ENCODE peak calls at places on chromosomes 12 and 14, in nine cellular contexts. One of them, this sample, is unnamed.
A peak's percentile ranks its signal among the peaks of the same experiment; 100 is the strongest.

GRCh38 chr14:36767603-36768281 is 106.1 kb downstream of the PAX9 start:
- DNase-seq in HepG2: no peak
- DNase-seq in tibial nerve: no peak
- DNase-seq in A549: no peak
- DNase-seq in IMR-90: no peak
- DNase-seq in prostate gland: peak; percentile 59
- DNase-seq in HCT116: no peak
- DNase-seq in esophagus squamous epithelium: no peak
- DNase-seq in NB4: no peak
- DNase-seq in this sample: no peak

GRCh38 chr12:116736962-116737773 is 701 bp downstream of the SPRING1 start:
- DNase-seq in HepG2: no peak
- DNase-seq in tibial nerve: no peak
- DNase-seq in A549: no peak
- DNase-seq in IMR-90: no peak
- DNase-seq in prostate gland: no peak
- DNase-seq in HCT116: no peak
- DNase-seq in esophagus squamous epithelium: no peak
- DNase-seq in NB4: peak; percentile 35
- DNase-seq in this sample: peak; percentile 26

GRCh38 chr12:33794954-33795353 is 227.3 kb upstream of the ALG10 start:
- DNase-seq in HepG2: no peak
- DNase-seq in tibial nerve: no peak
- DNase-seq in A549: no peak
- DNase-seq in IMR-90: no peak
- DNase-seq in prostate gland: no peak
- DNase-seq in HCT116: no peak
- DNase-seq in esophagus squamous epithelium: no peak
- DNase-seq in NB4: no peak
- DNase-seq in this sample: no peak

GRCh38 chr12:94970560-94970959 is 32.9 kb downstream of the NDUFA12 start:
- DNase-seq in HepG2: no peak
- DNase-seq in tibial nerve: no peak
- DNase-seq in A549: no peak
- DNase-seq in IMR-90: no peak
- DNase-seq in prostate gland: no peak
- DNase-seq in HCT116: no peak
- DNase-seq in esophagus squamous epithelium: no peak
- DNase-seq in NB4: no peak
- DNase-seq in this sample: no peak

GRCh38 chr12:52440821-52441319 is 6.7 kb upstream of the KRT75 start:
- DNase-seq in HepG2: no peak
- DNase-seq in tibial nerve: no peak
- DNase-seq in A549: peak; percentile 37
- DNase-seq in IMR-90: peak; percentile 53
- DNase-seq in prostate gland: no peak
- DNase-seq in HCT116: peak; percentile 73
- DNase-seq in esophagus squamous epithelium: no peak
- DNase-seq in NB4: no peak
- DNase-seq in this sample: no peak

GRCh38 chr12:130470969-130471368 is 133.3 kb downstream of the PIWIL1 start:
- DNase-seq in HepG2: no peak
- DNase-seq in tibial nerve: no peak
- DNase-seq in A549: no peak
- DNase-seq in IMR-90: no peak
- DNase-seq in prostate gland: no peak
- DNase-seq in HCT116: no peak
- DNase-seq in esophagus squamous epithelium: no peak
- DNase-seq in NB4: no peak
- DNase-seq in this sample: no peak

GRCh38 chr14:75417674-75418073 is 10.1 kb upstream of the JDP2 start:
- DNase-seq in HepG2: peak; percentile 18
- DNase-seq in tibial nerve: no peak
- DNase-seq in A549: no peak
- DNase-seq in IMR-90: peak; percentile 48
- DNase-seq in prostate gland: peak; percentile 47
- DNase-seq in HCT116: no peak
- DNase-seq in esophagus squamous epithelium: no peak
- DNase-seq in NB4: peak; percentile 58
- DNase-seq in this sample: no peak

GRCh38 chr12:121797937-121798801 is 4.7 kb upstream of the RHOF start:
- DNase-seq in HepG2: no peak
- DNase-seq in tibial nerve: peak; percentile 41
- DNase-seq in A549: peak; percentile 22
- DNase-seq in IMR-90: peak; percentile 50
- DNase-seq in prostate gland: no peak
- DNase-seq in HCT116: no peak
- DNase-seq in esophagus squamous epithelium: no peak
- DNase-seq in NB4: no peak
- DNase-seq in this sample: peak; percentile 87

GRCh38 chr12:81077329-81077685 is 572 bp upstream of the ACSS3 start:
- DNase-seq in HepG2: peak; percentile 79
- DNase-seq in tibial nerve: peak; percentile 25
- DNase-seq in A549: no peak
- DNase-seq in IMR-90: no peak
- DNase-seq in prostate gland: no peak
- DNase-seq in HCT116: no peak
- DNase-seq in esophagus squamous epithelium: no peak
- DNase-seq in NB4: no peak
- DNase-seq in this sample: no peak

GRCh38 chr12:65953621-65954020 is 129.3 kb downstream of the HMGA2 start:
- DNase-seq in HepG2: no peak
- DNase-seq in tibial nerve: no peak
- DNase-seq in A549: no peak
- DNase-seq in IMR-90: peak; percentile 88
- DNase-seq in prostate gland: no peak
- DNase-seq in HCT116: no peak
- DNase-seq in esophagus squamous epithelium: no peak
- DNase-seq in NB4: no peak
- DNase-seq in this sample: no peak

GRCh38 chr12:92828565-92828964 is 100.5 kb downstream of the EEA1 start:
- DNase-seq in HepG2: no peak
- DNase-seq in tibial nerve: no peak
- DNase-seq in A549: no peak
- DNase-seq in IMR-90: no peak
- DNase-seq in prostate gland: no peak
- DNase-seq in HCT116: no peak
- DNase-seq in esophagus squamous epithelium: no peak
- DNase-seq in NB4: no peak
- DNase-seq in this sample: no peak

GRCh38 chr14:51092965-51093364 is 1.9 kb downstream of the TRIM9 start:
- DNase-seq in HepG2: no peak
- DNase-seq in tibial nerve: no peak
- DNase-seq in A549: no peak
- DNase-seq in IMR-90: no peak
- DNase-seq in prostate gland: no peak
- DNase-seq in HCT116: no peak
- DNase-seq in esophagus squamous epithelium: no peak
- DNase-seq in NB4: no peak
- DNase-seq in this sample: no peak

GRCh38 chr12:12480074-12480473 is 82.6 kb downstream of the DUSP16 start:
- DNase-seq in HepG2: no peak
- DNase-seq in tibial nerve: no peak
- DNase-seq in A549: no peak
- DNase-seq in IMR-90: no peak
- DNase-seq in prostate gland: no peak
- DNase-seq in HCT116: no peak
- DNase-seq in esophagus squamous epithelium: no peak
- DNase-seq in NB4: no peak
- DNase-seq in this sample: no peak

DNA sequence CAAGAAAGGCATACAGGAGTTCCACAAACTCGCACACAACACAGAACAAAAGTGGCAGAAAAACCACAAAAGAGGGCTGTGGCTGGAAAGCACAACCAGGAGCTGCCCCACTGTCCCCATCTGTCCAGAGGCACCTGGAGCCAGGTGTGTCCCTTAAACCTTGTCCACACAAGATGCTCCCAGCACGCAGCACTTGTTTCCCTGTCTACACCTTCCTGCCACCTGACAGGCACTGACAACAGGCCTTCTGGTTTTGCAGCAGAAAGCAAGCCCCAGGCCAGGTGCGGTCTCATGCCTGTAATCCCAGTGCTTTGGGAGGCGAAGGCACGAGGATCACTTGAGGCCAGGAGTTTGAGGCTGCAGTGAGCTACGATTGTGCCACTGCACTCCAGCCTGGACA is 3.6 kb downstream of the BTBD6 start:
- DNase-seq in HepG2: no peak
- DNase-seq in tibial nerve: no peak
- DNase-seq in A549: no peak
- DNase-seq in IMR-90: no peak
- DNase-seq in prostate gland: no peak
- DNase-seq in HCT116: no peak
- DNase-seq in esophagus squamous epithelium: no peak
- DNase-seq in NB4: no peak
- DNase-seq in this sample: no peak
- TF ChIP-seq POLR2A in HepG2: no peak
- TF ChIP-seq POLR2A in tibial nerve: no peak
- TF ChIP-seq POLR2A in A549: no peak
- TF ChIP-seq POLR2A in IMR-90: no peak
- TF ChIP-seq POLR2A in prostate gland: no peak
- TF ChIP-seq POLR2A in HCT116: no peak
- TF ChIP-seq POLR2A in esophagus squamous epithelium: no peak
- TF ChIP-seq POLR2A in NB4: no peak
- TF ChIP-seq POLR2A in this sample: no peak

DNA sequence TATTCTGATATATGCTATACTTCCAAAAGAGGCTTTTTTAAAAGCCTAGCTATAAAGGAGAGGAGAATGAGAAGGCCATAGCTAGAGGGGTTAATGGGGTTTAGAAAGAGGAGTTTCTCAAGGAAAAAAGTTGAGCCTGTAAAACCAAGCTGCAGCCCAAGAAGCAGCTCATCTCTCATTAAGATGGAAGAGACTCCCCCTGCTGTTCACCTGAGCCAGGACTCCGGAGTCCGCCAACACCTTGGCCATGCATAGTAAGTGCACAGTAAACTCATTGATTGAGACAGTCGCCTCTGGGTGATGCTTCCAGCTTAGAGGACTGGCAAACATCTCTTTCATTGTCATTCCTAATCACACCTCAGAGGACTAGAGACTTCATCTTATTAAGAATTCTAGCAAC is 46.2 kb downstream of the ANO2 start:
- DNase-seq in HepG2: no peak
- DNase-seq in tibial nerve: no peak
- DNase-seq in A549: peak; percentile 33
- DNase-seq in IMR-90: no peak
- DNase-seq in prostate gland: no peak
- DNase-seq in HCT116: no peak
- DNase-seq in esophagus squamous epithelium: no peak
- DNase-seq in NB4: no peak
- DNase-seq in this sample: no peak
- TF ChIP-seq CTCF in HepG2: peak; percentile 8
- TF ChIP-seq CTCF in tibial nerve: no peak
- TF ChIP-seq CTCF in A549: no peak
- TF ChIP-seq CTCF in IMR-90: no peak
- TF ChIP-seq CTCF in prostate gland: no peak
- TF ChIP-seq CTCF in HCT116: peak; percentile 19
- TF ChIP-seq CTCF in esophagus squamous epithelium: no peak
- TF ChIP-seq CTCF in NB4: no peak
- TF ChIP-seq CTCF in this sample: no peak

DNA sequence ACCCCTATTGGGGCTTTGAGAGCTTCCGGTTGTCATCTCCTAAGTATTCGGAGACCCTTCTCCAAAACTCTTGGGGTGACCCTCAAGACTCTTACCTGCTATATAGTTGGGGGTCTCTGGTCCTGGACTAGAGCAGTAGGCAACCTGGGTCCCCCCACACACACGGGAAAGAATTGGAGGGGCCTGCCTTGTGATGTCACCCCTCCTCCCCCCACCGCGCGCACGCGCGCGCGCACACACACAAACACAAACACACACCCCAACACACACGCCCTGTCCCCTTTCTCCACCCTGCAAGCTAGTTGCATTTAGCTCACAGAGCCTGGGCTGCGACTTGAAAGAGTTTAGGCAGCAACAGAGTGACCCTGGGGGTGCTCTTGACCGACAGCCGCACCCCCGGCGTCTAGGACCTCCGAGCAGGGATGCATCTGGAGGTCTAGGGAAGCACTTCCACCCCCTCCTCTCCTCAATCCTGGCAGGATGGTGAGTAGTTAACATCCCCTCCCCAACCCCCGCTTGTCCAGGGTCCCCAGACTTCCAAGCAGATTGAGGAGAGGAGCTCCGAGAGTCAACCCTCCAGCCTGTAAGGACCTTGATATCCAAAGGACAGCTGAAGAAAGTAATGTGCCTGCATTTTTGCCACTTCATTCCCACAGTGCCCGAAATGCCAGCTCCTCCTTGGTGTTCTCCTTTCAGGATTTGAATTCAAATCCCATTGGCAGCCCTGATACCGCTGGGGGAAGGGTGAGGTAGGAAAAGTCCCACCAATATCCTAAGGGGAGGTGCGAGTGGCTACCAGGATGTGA is 1.4 kb upstream of the DNAJC14 start:
- DNase-seq in HepG2: peak; percentile 45
- DNase-seq in tibial nerve: peak; percentile 87
- DNase-seq in A549: peak; percentile 48
- DNase-seq in IMR-90: peak; percentile 56
- DNase-seq in prostate gland: peak; percentile 69
- DNase-seq in HCT116: no peak
- DNase-seq in esophagus squamous epithelium: no peak
- DNase-seq in NB4: peak; percentile 68
- DNase-seq in this sample: peak; percentile 84
- TF ChIP-seq POLR2A in HepG2: no peak
- TF ChIP-seq POLR2A in tibial nerve: peak; percentile 87
- TF ChIP-seq POLR2A in A549: peak; percentile 43
- TF ChIP-seq POLR2A in IMR-90: no peak
- TF ChIP-seq POLR2A in prostate gland: peak; percentile 65
- TF ChIP-seq POLR2A in HCT116: no peak
- TF ChIP-seq POLR2A in esophagus squamous epithelium: peak; percentile 68
- TF ChIP-seq POLR2A in NB4: no peak
- TF ChIP-seq POLR2A in this sample: peak; percentile 75

GRCh38 chr12:42481368-42481767 is 108.2 kb downstream of the PRICKLE1 start:
- DNase-seq in HepG2: no peak
- DNase-seq in tibial nerve: no peak
- DNase-seq in A549: no peak
- DNase-seq in IMR-90: no peak
- DNase-seq in prostate gland: no peak
- DNase-seq in HCT116: no peak
- DNase-seq in esophagus squamous epithelium: no peak
- DNase-seq in NB4: no peak
- DNase-seq in this sample: no peak

GRCh38 chr12:42482086-42482819 is 107.3 kb downstream of the PRICKLE1 start:
- DNase-seq in HepG2: peak; percentile 3
- DNase-seq in tibial nerve: peak; percentile 46
- DNase-seq in A549: peak; percentile 5
- DNase-seq in IMR-90: peak; percentile 56
- DNase-seq in prostate gland: peak; percentile 77
- DNase-seq in HCT116: no peak
- DNase-seq in esophagus squamous epithelium: no peak
- DNase-seq in NB4: no peak
- DNase-seq in this sample: no peak

GRCh38 chr12:42484996-42485395 is 104.5 kb downstream of the PRICKLE1 start:
- DNase-seq in HepG2: no peak
- DNase-seq in tibial nerve: no peak
- DNase-seq in A549: no peak
- DNase-seq in IMR-90: peak; percentile 33
- DNase-seq in prostate gland: no peak
- DNase-seq in HCT116: no peak
- DNase-seq in esophagus squamous epithelium: no peak
- DNase-seq in NB4: no peak
- DNase-seq in this sample: no peak

GRCh38 chr12:42482820-42483533 is 106.6 kb downstream of the PRICKLE1 start:
- DNase-seq in HepG2: peak; percentile 24
- DNase-seq in tibial nerve: peak; percentile 59
- DNase-seq in A549: peak; percentile 67
- DNase-seq in IMR-90: peak; percentile 65
- DNase-seq in prostate gland: peak; percentile 38
- DNase-seq in HCT116: no peak
- DNase-seq in esophagus squamous epithelium: no peak
- DNase-seq in NB4: peak; percentile 79
- DNase-seq in this sample: peak; percentile 66

GRCh38 chr12:42483534-42483857 is 106.0 kb downstream of the PRICKLE1 start:
- DNase-seq in HepG2: no peak
- DNase-seq in tibial nerve: no peak
- DNase-seq in A549: no peak
- DNase-seq in IMR-90: peak; percentile 39
- DNase-seq in prostate gland: peak; percentile 11
- DNase-seq in HCT116: no peak
- DNase-seq in esophagus squamous epithelium: no peak
- DNase-seq in NB4: peak; percentile 31
- DNase-seq in this sample: peak; percentile 35
- TF ChIP-seq CTCF in HepG2: no peak
- TF ChIP-seq CTCF in tibial nerve: no peak
- TF ChIP-seq CTCF in A549: no peak
- TF ChIP-seq CTCF in IMR-90: no peak
- TF ChIP-seq CTCF in prostate gland: no peak
- TF ChIP-seq CTCF in HCT116: no peak
- TF ChIP-seq CTCF in esophagus squamous epithelium: no peak
- TF ChIP-seq CTCF in NB4: no peak
- TF ChIP-seq CTCF in this sample: no peak